ENCODE peak calls at places on chromosome 5, in nine cellular contexts. V, F, X, S, O, P, J, R and N are unnamed samples.

GRCh38 chr5:97449172-97449571 is 266.1 kb upstream of the RIOK2 start:
- DNase-seq in V (no peak), F (no peak), X (no peak), S (no peak), O (no peak), P (no peak), J (no peak), R (no peak), N (no peak)

GRCh38 chr5:88551724-88552345 is 283.2 kb upstream of the TMEM161B start:
- DNase-seq in V (peak; percentile 21), F (no peak), X (no peak), S (no peak), O (no peak), P (no peak), J (no peak), R (no peak), N (no peak)

GRCh38 chr5:119176785-119177184 is 105.9 kb downstream of the DMXL1 start:
- DNase-seq in V (no peak), F (no peak), X (no peak), S (no peak), O (no peak), P (no peak), J (no peak), R (no peak), N (no peak)

GRCh38 chr5:33272288-33272687 is 168.5 kb upstream of the TARS1 start:
- DNase-seq in V (no peak), F (no peak), X (peak; percentile 94), S (peak; percentile 76), O (no peak), P (no peak), J (peak; percentile 94), R (no peak), N (no peak)

GRCh38 chr5:177470759-177471536 is 2.5 kb downstream of the DBN1 start:
- DNase-seq in V (no peak), F (no peak), X (peak; percentile 78), S (peak; percentile 67), O (no peak), P (no peak), J (peak; percentile 86), R (no peak), N (no peak)

GRCh38 chr5:11064763-11065450 is 303.9 kb upstream of the DAP start:
- DNase-seq in V (no peak), F (no peak), X (no peak), S (no peak), O (no peak), P (no peak), J (no peak), R (no peak), N (no peak)

GRCh38 chr5:1730487-1730847 is 69.2 kb downstream of the MRPL36 start:
- DNase-seq in V (no peak), F (no peak), X (no peak), S (no peak), O (no peak), P (no peak), J (no peak), R (no peak), N (no peak)

GRCh38 chr5:124704594-124705284 is 41.7 kb downstream of the ZNF608 start:
- DNase-seq in V (no peak), F (no peak), X (no peak), S (no peak), O (no peak), P (no peak), J (no peak), R (no peak), N (no peak)

GRCh38 chr5:32450952-32451351 is 6.4 kb upstream of the ZFR start:
- DNase-seq in V (peak; percentile 45), F (no peak), X (no peak), S (no peak), O (no peak), P (no peak), J (no peak), R (no peak), N (no peak)

GRCh38 chr5:125607018-125607417 is 816.2 kb upstream of the GRAMD2B start:
- DNase-seq in V (no peak), F (no peak), X (no peak), S (peak; percentile 49), O (no peak), P (no peak), J (no peak), R (no peak), N (no peak)

GRCh38 chr5:76794871-76795270 is 24.0 kb upstream of the F2RL1 start:
- DNase-seq in V (no peak), F (no peak), X (peak; percentile 66), S (no peak), O (no peak), P (no peak), J (no peak), R (no peak), N (no peak)

GRCh38 chr5:172766287-172767104 is 4.5 kb downstream of the DUSP1 start:
- DNase-seq in V (no peak), F (peak; percentile 52), X (peak; percentile 95), S (no peak), O (no peak), P (no peak), J (peak; percentile 83), R (no peak), N (peak; percentile 41)

GRCh38 chr5:127492854-127493738 is 24.3 kb upstream of the PRRC1 start:
- DNase-seq in V (peak; percentile 28), F (no peak), X (peak; percentile 56), S (no peak), O (peak; percentile 19), P (no peak), J (peak; percentile 17), R (no peak), N (no peak)

GRCh38 chr5:154375331-154376008 is 70.3 kb upstream of the SAP30L start:
- DNase-seq in V (no peak), F (no peak), X (peak; percentile 33), S (no peak), O (no peak), P (no peak), J (no peak), R (no peak), N (no peak)

GRCh38 chr5:127088226-127088625 is 14.9 kb upstream of the C5orf63 start:
- DNase-seq in V (no peak), F (no peak), X (peak; percentile 99), S (peak; percentile 97), O (no peak), P (no peak), J (peak; percentile 94), R (no peak), N (no peak)

GRCh38 chr5:9350301-9350797 is 195.5 kb downstream of the SEMA5A start:
- DNase-seq in V (no peak), F (no peak), X (peak; percentile 73), S (no peak), O (no peak), P (no peak), J (peak; percentile 78), R (no peak), N (no peak)

GRCh38 chr5:74316064-74316586 is 324.4 kb downstream of the ENC1 start:
- DNase-seq in V (peak; percentile 26), F (no peak), X (peak; percentile 95), S (peak; percentile 97), O (no peak), P (peak; percentile 69), J (peak; percentile 99), R (no peak), N (no peak)

GRCh38 chr5:119613937-119614336 is 15.4 kb upstream of the FAM170A start:
- DNase-seq in V (no peak), F (no peak), X (no peak), S (no peak), O (no peak), P (no peak), J (no peak), R (no peak), N (no peak)

GRCh38 chr5:96823900-96824351 is 16.2 kb upstream of the ERAP1 start:
- DNase-seq in V (no peak), F (no peak), X (peak; percentile 82), S (peak; percentile 78), O (peak; percentile 20), P (no peak), J (peak; percentile 97), R (no peak), N (no peak)

GRCh38 chr5:67268233-67269011 is 71.8 kb upstream of the CD180 start:
- DNase-seq in V (no peak), F (no peak), X (peak; percentile 99), S (peak; percentile 86), O (no peak), P (peak; percentile 98), J (peak; percentile 88), R (no peak), N (no peak)

GRCh38 chr5:132656774-132657355 is 1.1 kb upstream of the IL13 start:
- DNase-seq in V (no peak), F (no peak), X (no peak), S (no peak), O (no peak), P (no peak), J (no peak), R (no peak), N (no peak)

GRCh38 chr5:151155777-151156731 is 1.5 kb downstream of the ANXA6 start:
- DNase-seq in V (peak; percentile 43), F (no peak), X (peak; percentile 63), S (no peak), O (peak; percentile 58), P (peak; percentile 87), J (peak; percentile 69), R (no peak), N (no peak)

GRCh38 chr5:160940725-160941124 is 88.7 kb upstream of the ATP10B start:
- DNase-seq in V (no peak), F (no peak), X (no peak), S (no peak), O (no peak), P (no peak), J (no peak), R (no peak), N (no peak)